ENCODE peak calls at places on chromosomes 3 and 15, in four cellular contexts. E, F, T and Q are unnamed samples.

GRCh38 chr15:29670945-29671307 is 151.3 kb downstream of the TJP1 start:
- DNase-seq in E (no peak), F (no peak), T (no peak), Q (no peak)

GRCh38 chr3:100032262-100032661 is 82.0 kb downstream of the FILIP1L start:
- DNase-seq in E (no peak), F (no peak), T (no peak), Q (no peak)

GRCh38 chr15:100628746-100629145 is 26.4 kb downstream of the ASB7 start:
- DNase-seq in E (no peak), F (no peak), T (no peak), Q (no peak)

GRCh38 chr3:172096881-172097420 is 57.6 kb downstream of the FNDC3B start:
- DNase-seq in E (no peak), F (no peak), T (no peak), Q (no peak)

GRCh38 chr15:91047545-91048199 is 25.3 kb upstream of the VPS33B start:
- DNase-seq in E (no peak), F (no peak), T (no peak), Q (no peak)

GRCh38 chr3:112260563-112260962 is 33.5 kb downstream of the SLC9C1 start:
- DNase-seq in E (no peak), F (no peak), T (no peak), Q (no peak)

GRCh38 chr15:46848704-46849103 is 868.6 kb upstream of the SEMA6D start:
- DNase-seq in E (no peak), F (no peak), T (no peak), Q (no peak)

GRCh38 chr3:74636981-74637380 is 22.5 kb upstream of the CNTN3 start:
- DNase-seq in E (no peak), F (no peak), T (no peak), Q (no peak)

GRCh38 chr3:50655009-50655830 is 19.5 kb upstream of the DOCK3 start:
- DNase-seq in E (no peak), F (no peak), T (no peak), Q (no peak)

GRCh38 chr3:157159037-157159761 is 748 bp downstream of the CCNL1 start:
- DNase-seq in E (peak), F (no peak), T (peak), Q (peak)

GRCh38 chr3:45760878-45761711 is 35.2 kb downstream of the SLC6A20 start:
- DNase-seq in E (peak), F (peak), T (peak), Q (peak)

GRCh38 chr3:194711913-194712312 is 26.2 kb downstream of the FAM43A start:
- DNase-seq in E (no peak), F (peak), T (no peak), Q (no peak)

GRCh38 chr15:77358545-77359240 is 61.2 kb downstream of the PEAK1 start:
- DNase-seq in E (no peak), F (no peak), T (no peak), Q (no peak)

GRCh38 chr3:26280517-26280916 is 342.1 kb upstream of the LRRC3B start:
- DNase-seq in E (no peak), F (no peak), T (no peak), Q (no peak)

GRCh38 chr15:51403946-51404695 is 62.7 kb downstream of the GLDN start:
- DNase-seq in E (no peak), F (no peak), T (no peak), Q (no peak)

GRCh38 chr3:66816110-66816761 is 181.9 kb upstream of the KBTBD8 start:
- DNase-seq in E (no peak), F (peak), T (no peak), Q (peak)

GRCh38 chr15:82919231-82919886 is 33.2 kb downstream of the HOMER2 start:
- DNase-seq in E (no peak), F (no peak), T (no peak), Q (no peak)

GRCh38 chr3:194522579-194523046 is 35.8 kb upstream of the ATP13A3 start:
- DNase-seq in E (no peak), F (no peak), T (no peak), Q (no peak)

GRCh38 chr15:59437777-59438574 is at the start of gene FAM81A:
- DNase-seq in E (peak), F (peak), T (peak), Q (peak)

GRCh38 chr3:4751057-4752051 is 227.9 kb upstream of the BHLHE40 start:
- DNase-seq in E (no peak), F (no peak), T (no peak), Q (no peak)

GRCh38 chr3:7695067-7695466 is 806.6 kb upstream of the LMCD1 start:
- DNase-seq in E (no peak), F (no peak), T (no peak), Q (no peak)

GRCh38 chr3:176906046-176906905 is 291.0 kb downstream of the TBL1XR1 start:
- DNase-seq in E (no peak), F (no peak), T (no peak), Q (no peak)

GRCh38 chr3:46695962-46696922 is 2.8 kb upstream of the ALS2CL start:
- DNase-seq in E (peak), F (no peak), T (no peak), Q (no peak)

GRCh38 chr3:170428095-170428494 is 9.4 kb downstream of the CLDN11 start:
- DNase-seq in E (no peak), F (no peak), T (no peak), Q (no peak)

GRCh38 chr3:11610044-11610671 is 33.6 kb downstream of the VGLL4 start:
- DNase-seq in E (peak), F (no peak), T (no peak), Q (no peak)